ENCODE peak calls at places on chromosomes 5 and 9, in five cellular contexts. Z is esophagus squamous epithelium, Q is kidney, S is GM23248, D is left lung. G is an unnamed sample.

GRCh38 chr5:170111088-170111796 is 5.5 kb downstream of the FOXI1 start:
- DNase-seq in Z (no peak), Q (no peak), S (no peak), D (no peak), G (no peak)

GRCh38 chr5:171437286-171437821 is 17.9 kb downstream of the FGF18 start:
- DNase-seq in Z (no peak), Q (no peak), S (no peak), D (no peak), G (no peak)

GRCh38 chr9:75993434-75993833 is 103.0 kb downstream of the PCSK5 start:
- DNase-seq in Z (no peak), Q (no peak), S (peak), D (no peak), G (no peak)

GRCh38 chr9:30250872-30251271 is 2133.6 kb upstream of the ACO1 start:
- DNase-seq in Z (no peak), Q (no peak), S (no peak), D (no peak), G (no peak)

GRCh38 chr9:37918665-37919165 is 14.8 kb upstream of the SLC25A51 start:
- DNase-seq in Z (no peak), Q (no peak), S (no peak), D (no peak), G (no peak)

GRCh38 chr9:95605087-95605486 is 88.3 kb upstream of the PTCH1 start:
- DNase-seq in Z (no peak), Q (no peak), S (no peak), D (no peak), G (no peak)

GRCh38 chr9:107759009-107759822 is 269.6 kb upstream of the KLF4 start:
- DNase-seq in Z (no peak), Q (no peak), S (no peak), D (no peak), G (no peak)

GRCh38 chr9:35553670-35554543 is 51.2 kb upstream of the TESK1 start:
- DNase-seq in Z (no peak), Q (peak), S (peak), D (no peak), G (peak)

GRCh38 chr9:109320734-109321448 is at the start of gene EPB41L4B:
- DNase-seq in Z (no peak), Q (peak), S (peak), D (peak), G (peak)

GRCh38 chr9:134366223-134367031 is 40.2 kb downstream of the RXRA start:
- DNase-seq in Z (peak), Q (peak), S (peak), D (peak), G (peak)

GRCh38 chr5:172821340-172821985 is 12.6 kb upstream of the ERGIC1 start:
- DNase-seq in Z (no peak), Q (no peak), S (peak), D (no peak), G (no peak)

GRCh38 chr5:66757219-66757833 is 161.1 kb downstream of the MAST4 start:
- DNase-seq in Z (no peak), Q (no peak), S (peak), D (no peak), G (no peak)

GRCh38 chr5:132883261-132883834 is 9.9 kb downstream of the LEAP2 start:
- DNase-seq in Z (no peak), Q (no peak), S (peak), D (no peak), G (peak)

GRCh38 chr9:93857528-93857927 is 97.6 kb downstream of the BARX1 start:
- DNase-seq in Z (no peak), Q (no peak), S (no peak), D (no peak), G (no peak)

GRCh38 chr5:135991381-135991907 is 36.7 kb upstream of the LECT2 start:
- DNase-seq in Z (no peak), Q (no peak), S (no peak), D (no peak), G (no peak)

GRCh38 chr5:69492391-69493234 is at the start of gene OCLN:
- DNase-seq in Z (no peak), Q (peak), S (peak), D (peak), G (no peak)

GRCh38 chr5:139204196-139204595 is 6.0 kb upstream of the SIL1 start:
- DNase-seq in Z (no peak), Q (no peak), S (no peak), D (no peak), G (no peak)

GRCh38 chr9:4235951-4236804 is 63.7 kb downstream of the GLIS3 start:
- DNase-seq in Z (no peak), Q (no peak), S (peak), D (no peak), G (no peak)

GRCh38 chr9:125513634-125514413 is 193.2 kb downstream of the MAPKAP1 start:
- DNase-seq in Z (no peak), Q (peak), S (peak), D (no peak), G (no peak)

GRCh38 chr9:109498195-109499060 is at the start of gene PTPN3:
- DNase-seq in Z (no peak), Q (peak), S (peak), D (peak), G (peak)

GRCh38 chr5:14413331-14413750 is 168.3 kb upstream of the OTULINL start:
- DNase-seq in Z (no peak), Q (no peak), S (no peak), D (no peak), G (no peak)
- H3K27ac ChIP-seq in Z (no peak), Q (no peak), S (peak), D (no peak), G (no peak)

GRCh38 chr5:14144586-14145355 is 1.6 kb downstream of the TRIO start:
- DNase-seq in Z (no peak), Q (peak), S (peak), D (peak), G (peak)

GRCh38 chr5:14143509-14143842 is 334 bp downstream of the TRIO start:
- DNase-seq in Z (no peak), Q (no peak), S (no peak), D (no peak), G (no peak)

GRCh38 chr5:14145356-14146334 is 2.5 kb downstream of the TRIO start:
- DNase-seq in Z (no peak), Q (no peak), S (peak), D (no peak), G (no peak)

GRCh38 chr5:14142856-14143508 is at the start of gene TRIO:
- DNase-seq in Z (peak), Q (peak), S (peak), D (peak), G (peak)

DNA sequence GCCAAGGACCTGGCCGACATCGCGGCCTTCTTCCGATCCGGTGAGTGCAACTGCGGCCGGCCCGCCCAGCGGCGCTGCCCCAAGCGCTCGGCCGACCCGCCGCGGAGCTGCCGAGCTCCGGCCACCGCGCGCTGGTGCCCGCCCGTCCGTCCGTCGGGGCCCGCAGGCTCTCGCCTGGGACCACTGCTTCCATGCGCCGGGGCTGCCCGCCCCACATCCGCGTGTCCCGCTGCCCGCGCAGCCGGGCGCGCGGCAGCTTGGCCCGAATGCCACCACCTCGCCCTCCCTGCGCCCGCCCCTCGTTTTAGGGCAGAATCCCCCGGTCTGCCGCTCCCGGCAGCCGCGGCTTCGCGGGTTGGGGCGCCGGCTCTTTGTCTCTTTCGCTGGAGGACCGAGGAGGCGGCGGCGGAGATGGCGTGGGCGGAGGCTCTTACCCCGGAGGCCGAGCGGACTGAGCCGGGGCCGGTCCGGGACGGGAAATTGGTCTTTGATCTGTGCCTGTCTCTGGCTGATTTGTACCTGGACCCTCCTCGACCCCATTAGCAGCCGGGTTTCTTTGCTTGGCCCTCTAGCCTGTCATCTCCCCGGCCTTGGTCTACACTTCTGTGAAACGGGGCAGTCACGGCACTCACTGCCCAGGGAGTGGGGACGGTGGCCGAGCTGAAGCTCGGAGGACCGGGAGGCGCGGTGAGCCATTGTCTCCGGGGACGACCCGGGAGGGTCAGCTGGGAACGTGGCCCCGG is 872 bp downstream of the TRIO start:
- DNase-seq in Z (no peak), Q (peak), S (peak), D (peak), G (peak)
- H3K27ac ChIP-seq in Z (peak), Q (peak), S (peak), D (peak), G (peak)

GRCh38 chr5:71924980-71925379 is 182.3 kb upstream of the MAP1B start:
- DNase-seq in Z (no peak), Q (no peak), S (peak), D (no peak), G (no peak)
- H3K27ac ChIP-seq in Z (peak), Q (no peak), S (peak), D (no peak), G (peak)

GRCh38 chr9:91221332-91221731 is 140.4 kb downstream of the AUH start:
- DNase-seq in Z (no peak), Q (no peak), S (no peak), D (no peak), G (no peak)
- H3K27ac ChIP-seq in Z (no peak), Q (no peak), S (no peak), D (no peak), G (no peak)